ENCODE peak calls at places on chromosomes 12 and 14, in ten cellular contexts. One of them, this sample, is unnamed.

GRCh38 chr14:98133806-98134205 is 1138.2 kb downstream of the BCL11B start:
- DNase-seq in dorsolateral prefrontal cortex: no peak
- DNase-seq in posterior cingulate gyrus: no peak
- DNase-seq in activated gamma-delta T cell: no peak
- DNase-seq in activated T-cell treated with anti-CD3 and anti-CD28 coated beads, Interleukin-2, amount 50 U/mL, for 24 hours: no peak
- DNase-seq in activated T-helper 1 cell treated with Interleukin-2 at 50 U/mL for 16 hours: no peak
- DNase-seq in HCT116: no peak
- DNase-seq in HTR-8/SVneo: no peak
- DNase-seq in COR-L47: no peak
- DNase-seq in suprapubic skin: no peak
- DNase-seq in this sample: no peak

GRCh38 chr12:113236539-113237354 is 15.5 kb downstream of the TPCN1 start:
- DNase-seq in dorsolateral prefrontal cortex: no peak
- DNase-seq in posterior cingulate gyrus: no peak
- DNase-seq in activated gamma-delta T cell: no peak
- DNase-seq in activated T-cell treated with anti-CD3 and anti-CD28 coated beads, Interleukin-2, amount 50 U/mL, for 24 hours: no peak
- DNase-seq in activated T-helper 1 cell treated with Interleukin-2 at 50 U/mL for 16 hours: no peak
- DNase-seq in HCT116: no peak
- DNase-seq in HTR-8/SVneo: no peak
- DNase-seq in COR-L47: no peak
- DNase-seq in suprapubic skin: peak
- DNase-seq in this sample: no peak

GRCh38 chr12:65630555-65630954 is 193.7 kb upstream of the HMGA2 start:
- DNase-seq in dorsolateral prefrontal cortex: no peak
- DNase-seq in posterior cingulate gyrus: no peak
- DNase-seq in activated gamma-delta T cell: no peak
- DNase-seq in activated T-cell treated with anti-CD3 and anti-CD28 coated beads, Interleukin-2, amount 50 U/mL, for 24 hours: no peak
- DNase-seq in activated T-helper 1 cell treated with Interleukin-2 at 50 U/mL for 16 hours: no peak
- DNase-seq in HCT116: no peak
- DNase-seq in HTR-8/SVneo: no peak
- DNase-seq in COR-L47: no peak
- DNase-seq in suprapubic skin: no peak
- DNase-seq in this sample: no peak

GRCh38 chr14:63478024-63478423 is 65.2 kb downstream of the PPP2R5E start:
- DNase-seq in dorsolateral prefrontal cortex: no peak
- DNase-seq in posterior cingulate gyrus: no peak
- DNase-seq in activated gamma-delta T cell: no peak
- DNase-seq in activated T-cell treated with anti-CD3 and anti-CD28 coated beads, Interleukin-2, amount 50 U/mL, for 24 hours: no peak
- DNase-seq in activated T-helper 1 cell treated with Interleukin-2 at 50 U/mL for 16 hours: no peak
- DNase-seq in HCT116: no peak
- DNase-seq in HTR-8/SVneo: no peak
- DNase-seq in COR-L47: no peak
- DNase-seq in suprapubic skin: no peak
- DNase-seq in this sample: no peak

GRCh38 chr14:76324133-76324532 is 51.8 kb upstream of the ESRRB start:
- DNase-seq in dorsolateral prefrontal cortex: no peak
- DNase-seq in posterior cingulate gyrus: no peak
- DNase-seq in activated gamma-delta T cell: no peak
- DNase-seq in activated T-cell treated with anti-CD3 and anti-CD28 coated beads, Interleukin-2, amount 50 U/mL, for 24 hours: no peak
- DNase-seq in activated T-helper 1 cell treated with Interleukin-2 at 50 U/mL for 16 hours: no peak
- DNase-seq in HCT116: no peak
- DNase-seq in HTR-8/SVneo: no peak
- DNase-seq in COR-L47: no peak
- DNase-seq in suprapubic skin: no peak
- DNase-seq in this sample: no peak

GRCh38 chr12:100554608-100555077 is 18.8 kb upstream of the GAS2L3 start:
- DNase-seq in dorsolateral prefrontal cortex: no peak
- DNase-seq in posterior cingulate gyrus: no peak
- DNase-seq in activated gamma-delta T cell: no peak
- DNase-seq in activated T-cell treated with anti-CD3 and anti-CD28 coated beads, Interleukin-2, amount 50 U/mL, for 24 hours: no peak
- DNase-seq in activated T-helper 1 cell treated with Interleukin-2 at 50 U/mL for 16 hours: no peak
- DNase-seq in HCT116: peak
- DNase-seq in HTR-8/SVneo: peak
- DNase-seq in COR-L47: peak
- DNase-seq in suprapubic skin: no peak
- DNase-seq in this sample: peak

GRCh38 chr12:19482551-19483109 is 43.3 kb downstream of the AEBP2 start:
- DNase-seq in dorsolateral prefrontal cortex: no peak
- DNase-seq in posterior cingulate gyrus: no peak
- DNase-seq in activated gamma-delta T cell: no peak
- DNase-seq in activated T-cell treated with anti-CD3 and anti-CD28 coated beads, Interleukin-2, amount 50 U/mL, for 24 hours: peak
- DNase-seq in activated T-helper 1 cell treated with Interleukin-2 at 50 U/mL for 16 hours: peak
- DNase-seq in HCT116: no peak
- DNase-seq in HTR-8/SVneo: no peak
- DNase-seq in COR-L47: no peak
- DNase-seq in suprapubic skin: no peak
- DNase-seq in this sample: peak

GRCh38 chr14:59483360-59483759 is 848 bp downstream of the L3HYPDH start:
- DNase-seq in dorsolateral prefrontal cortex: no peak
- DNase-seq in posterior cingulate gyrus: no peak
- DNase-seq in activated gamma-delta T cell: no peak
- DNase-seq in activated T-cell treated with anti-CD3 and anti-CD28 coated beads, Interleukin-2, amount 50 U/mL, for 24 hours: no peak
- DNase-seq in activated T-helper 1 cell treated with Interleukin-2 at 50 U/mL for 16 hours: no peak
- DNase-seq in HCT116: peak
- DNase-seq in HTR-8/SVneo: peak
- DNase-seq in COR-L47: peak
- DNase-seq in suprapubic skin: no peak
- DNase-seq in this sample: no peak

GRCh38 chr14:75335588-75335987 is 57.0 kb downstream of the FOS start:
- DNase-seq in dorsolateral prefrontal cortex: no peak
- DNase-seq in posterior cingulate gyrus: peak
- DNase-seq in activated gamma-delta T cell: no peak
- DNase-seq in activated T-cell treated with anti-CD3 and anti-CD28 coated beads, Interleukin-2, amount 50 U/mL, for 24 hours: no peak
- DNase-seq in activated T-helper 1 cell treated with Interleukin-2 at 50 U/mL for 16 hours: no peak
- DNase-seq in HCT116: no peak
- DNase-seq in HTR-8/SVneo: no peak
- DNase-seq in COR-L47: peak
- DNase-seq in suprapubic skin: no peak
- DNase-seq in this sample: no peak

GRCh38 chr12:67772276-67773169 is 124.0 kb downstream of the DYRK2 start:
- DNase-seq in dorsolateral prefrontal cortex: no peak
- DNase-seq in posterior cingulate gyrus: no peak
- DNase-seq in activated gamma-delta T cell: no peak
- DNase-seq in activated T-cell treated with anti-CD3 and anti-CD28 coated beads, Interleukin-2, amount 50 U/mL, for 24 hours: no peak
- DNase-seq in activated T-helper 1 cell treated with Interleukin-2 at 50 U/mL for 16 hours: no peak
- DNase-seq in HCT116: no peak
- DNase-seq in HTR-8/SVneo: no peak
- DNase-seq in COR-L47: peak
- DNase-seq in suprapubic skin: no peak
- DNase-seq in this sample: no peak

GRCh38 chr14:36518586-36519430 is 1.2 kb downstream of the NKX2-1 start:
- DNase-seq in dorsolateral prefrontal cortex: no peak
- DNase-seq in posterior cingulate gyrus: no peak
- DNase-seq in activated gamma-delta T cell: no peak
- DNase-seq in activated T-cell treated with anti-CD3 and anti-CD28 coated beads, Interleukin-2, amount 50 U/mL, for 24 hours: peak
- DNase-seq in activated T-helper 1 cell treated with Interleukin-2 at 50 U/mL for 16 hours: no peak
- DNase-seq in HCT116: no peak
- DNase-seq in HTR-8/SVneo: no peak
- DNase-seq in COR-L47: peak
- DNase-seq in suprapubic skin: no peak
- DNase-seq in this sample: no peak

GRCh38 chr14:69612014-69612758 is 790 bp downstream of the SUSD6 start:
- DNase-seq in dorsolateral prefrontal cortex: no peak
- DNase-seq in posterior cingulate gyrus: peak
- DNase-seq in activated gamma-delta T cell: peak
- DNase-seq in activated T-cell treated with anti-CD3 and anti-CD28 coated beads, Interleukin-2, amount 50 U/mL, for 24 hours: peak
- DNase-seq in activated T-helper 1 cell treated with Interleukin-2 at 50 U/mL for 16 hours: peak
- DNase-seq in HCT116: no peak
- DNase-seq in HTR-8/SVneo: peak
- DNase-seq in COR-L47: peak
- DNase-seq in suprapubic skin: no peak
- DNase-seq in this sample: no peak

GRCh38 chr14:94401083-94401482 is 12.7 kb upstream of the SERPINA1 start:
- DNase-seq in dorsolateral prefrontal cortex: no peak
- DNase-seq in posterior cingulate gyrus: no peak
- DNase-seq in activated gamma-delta T cell: no peak
- DNase-seq in activated T-cell treated with anti-CD3 and anti-CD28 coated beads, Interleukin-2, amount 50 U/mL, for 24 hours: no peak
- DNase-seq in activated T-helper 1 cell treated with Interleukin-2 at 50 U/mL for 16 hours: no peak
- DNase-seq in HCT116: no peak
- DNase-seq in HTR-8/SVneo: no peak
- DNase-seq in COR-L47: no peak
- DNase-seq in suprapubic skin: no peak
- DNase-seq in this sample: no peak

GRCh38 chr12:105493091-105493615 is 162.7 kb downstream of the C12orf75 start:
- DNase-seq in dorsolateral prefrontal cortex: no peak
- DNase-seq in posterior cingulate gyrus: no peak
- DNase-seq in activated gamma-delta T cell: no peak
- DNase-seq in activated T-cell treated with anti-CD3 and anti-CD28 coated beads, Interleukin-2, amount 50 U/mL, for 24 hours: no peak
- DNase-seq in activated T-helper 1 cell treated with Interleukin-2 at 50 U/mL for 16 hours: no peak
- DNase-seq in HCT116: no peak
- DNase-seq in HTR-8/SVneo: no peak
- DNase-seq in COR-L47: no peak
- DNase-seq in suprapubic skin: no peak
- DNase-seq in this sample: no peak